ENCODE peak calls at places on chromosomes 5 and 9, in four cellular contexts. G is cerebellum, M is anterior cingulate cortex, S is PC-9. A is an unnamed sample.

GRCh38 chr5:22577006-22577405 is 276.1 kb downstream of the CDH12 start:
- DNase-seq in M (no peak), S (no peak), G (no peak), A (no peak)

GRCh38 chr5:94788527-94788926 is 170.1 kb downstream of the SLF1 start:
- DNase-seq in S (no peak), G (no peak), M (no peak), A (no peak)

GRCh38 chr9:110579763-110580255 is 268 bp upstream of the SVEP1 start:
- DNase-seq in S (no peak), M (peak), G (peak), A (no peak)

GRCh38 chr9:88767504-88767790 is 223.8 kb upstream of the S1PR3 start:
- DNase-seq in S (no peak), M (no peak), G (no peak), A (no peak)

GRCh38 chr9:35904966-35905781 is 828 bp upstream of the HRCT1 start:
- DNase-seq in S (no peak), M (no peak), G (no peak), A (no peak)

GRCh38 chr5:110844251-110844650 is 105.4 kb downstream of the SLC25A46 start:
- DNase-seq in S (no peak), G (no peak), M (no peak), A (no peak)

GRCh38 chr9:130962418-130963316 is 23.6 kb upstream of the FIBCD1 start:
- DNase-seq in S (peak), M (no peak), G (no peak), A (no peak)

GRCh38 chr5:21154526-21154925 is 1166.5 kb upstream of the CDH18 start:
- DNase-seq in M (no peak), G (no peak), S (no peak), A (no peak)

GRCh38 chr9:16459421-16460148 is 410.9 kb downstream of the BNC2 start:
- DNase-seq in S (no peak), M (no peak), G (no peak), A (no peak)

GRCh38 chr9:124894035-124894740 is 32.3 kb downstream of the ARPC5L start:
- DNase-seq in G (no peak), S (no peak), M (no peak), A (peak)

GRCh38 chr5:121735618-121736017 is 116.1 kb upstream of the FTMT start:
- DNase-seq in M (no peak), G (no peak), S (no peak), A (no peak)

GRCh38 chr5:116380615-116381014 is 194.0 kb downstream of the SEMA6A start:
- DNase-seq in M (no peak), S (no peak), G (no peak), A (no peak)

GRCh38 chr9:97848582-97849237 is 4.3 kb upstream of the FOXE1 start:
- DNase-seq in S (no peak), G (no peak), M (no peak), A (no peak)

GRCh38 chr9:69097053-69097452 is 61.5 kb downstream of the FXN start:
- DNase-seq in S (peak), G (no peak), M (no peak), A (no peak)

GRCh38 chr5:139649082-139649991 is 1.2 kb downstream of the CXXC5 start:
- DNase-seq in M (no peak), G (no peak), S (no peak), A (no peak)

GRCh38 chr9:36772449-36773370 is 200.0 kb downstream of the MELK start:
- DNase-seq in M (no peak), G (no peak), S (no peak), A (no peak)

GRCh38 chr9:93567271-93567959 is 9.0 kb upstream of the PHF2 start:
- DNase-seq in M (no peak), G (peak), S (no peak), A (no peak)

GRCh38 chr9:99977042-99977792 is 70.8 kb downstream of the STX17 start:
- DNase-seq in S (no peak), M (no peak), G (no peak), A (no peak)

GRCh38 chr9:114995681-114996221 is 65.4 kb upstream of the TNFSF8 start:
- DNase-seq in S (no peak), G (no peak), M (no peak), A (no peak)

GRCh38 chr9:23725279-23725946 is 100.6 kb downstream of the ELAVL2 start:
- DNase-seq in G (no peak), S (no peak), M (no peak), A (no peak)

GRCh38 chr5:26791433-26791832 is 247.0 kb downstream of the CDH9 start:
- DNase-seq in S (no peak), M (no peak), G (no peak), A (no peak)

GRCh38 chr5:17094830-17095229 is 122.6 kb upstream of the BASP1 start:
- DNase-seq in M (no peak), G (no peak), S (no peak), A (no peak)

GRCh38 chr5:14268738-14269137 is 125.6 kb downstream of the TRIO start:
- DNase-seq in G (peak), S (no peak), M (no peak), A (no peak)

GRCh38 chr9:110255417-110256141 is 728 bp downstream of the TXN start:
- DNase-seq in S (peak), G (peak), M (peak), A (peak)

GRCh38 chr9:98101868-98102273 is 17.2 kb downstream of the TRIM14 start:
- DNase-seq in M (no peak), G (no peak), S (no peak), A (no peak)